ENCODE peak calls at places on chromosomes 11 and 22, in four cellular contexts. H is left ventricle myocardium inferior, C is HL-60, L is heart left ventricle. Z is an unnamed sample.

GRCh38 chr11:17991799-17992433 is 20.9 kb downstream of the SERGEF start:
- DNase-seq in H (no peak), C (peak), L (no peak), Z (peak)

GRCh38 chr11:16739326-16739875 is 954 bp downstream of the C11orf58 start:
- DNase-seq in H (no peak), C (no peak), L (no peak), Z (no peak)

GRCh38 chr11:78763664-78764063 is 189.0 kb upstream of the NARS2 start:
- DNase-seq in H (no peak), C (no peak), L (no peak), Z (no peak)

GRCh38 chr22:26615149-26615548 is 2.7 kb downstream of the CRYBB1 start:
- DNase-seq in H (no peak), C (no peak), L (no peak), Z (no peak)

GRCh38 chr22:50186789-50187523 is 1.2 kb downstream of the TRABD start:
- DNase-seq in H (no peak), C (peak), L (no peak), Z (no peak)

GRCh38 chr22:46175631-46176030 is 25.3 kb downstream of the PPARA start:
- DNase-seq in H (no peak), C (no peak), L (no peak), Z (peak)

GRCh38 chr11:3838504-3838903 is 2.3 kb downstream of the RHOG start:
- DNase-seq in H (no peak), C (peak), L (no peak), Z (no peak)

GRCh38 chr11:61061081-61061826 is 41.0 kb upstream of the CD5 start:
- DNase-seq in H (no peak), C (peak), L (no peak), Z (no peak)

GRCh38 chr22:28983788-28984441 is 77.7 kb downstream of the C22orf31 start:
- DNase-seq in H (no peak), C (peak), L (no peak), Z (no peak)

GRCh38 chr11:114989536-114989935 is 311.2 kb downstream of the NXPE2 start:
- DNase-seq in H (no peak), C (no peak), L (no peak), Z (no peak)

GRCh38 chr22:48370508-48371325 is 1457.0 kb downstream of the BRD1 start:
- DNase-seq in H (no peak), C (no peak), L (no peak), Z (no peak)

GRCh38 chr22:48371391-48371790 is 1456.3 kb downstream of the BRD1 start:
- DNase-seq in H (no peak), C (no peak), L (no peak), Z (no peak)

GRCh38 chr22:48369789-48370507 is 1457.7 kb downstream of the BRD1 start:
- DNase-seq in H (no peak), C (no peak), L (no peak), Z (no peak)

GRCh38 chr22:48367731-48368130 is 1459.9 kb downstream of the BRD1 start:
- DNase-seq in H (no peak), C (no peak), L (no peak), Z (no peak)

DNA sequence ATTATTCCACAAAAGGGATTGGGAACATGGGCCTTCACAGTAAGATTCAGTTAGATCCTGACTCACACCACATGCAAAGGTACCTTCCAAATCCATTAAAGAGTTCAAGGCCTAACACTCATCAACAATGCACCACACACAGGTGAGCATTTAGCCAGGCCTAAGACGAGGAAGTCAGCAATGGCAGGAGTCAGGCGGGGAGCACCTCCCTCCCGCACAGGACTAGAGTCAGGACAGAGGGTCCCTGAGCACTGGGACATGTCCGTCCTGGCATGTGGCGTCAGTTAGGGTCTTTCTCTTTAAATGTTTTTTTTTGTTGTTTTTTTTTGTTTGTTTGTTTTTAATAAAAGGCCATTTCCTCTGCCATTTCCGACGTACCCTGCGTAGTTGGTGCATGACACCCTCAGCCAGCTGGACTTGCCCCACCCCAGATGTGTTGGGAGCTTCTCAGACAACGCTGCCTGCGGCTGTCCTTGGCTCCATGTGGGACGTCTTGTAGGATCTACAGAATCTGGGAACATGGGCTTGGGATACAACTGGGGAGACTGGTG is 1458.6 kb downstream of the BRD1 start:
- DNase-seq in H (no peak), C (no peak), L (no peak), Z (no peak)
- H3K27ac ChIP-seq in H (no peak), C (no peak), L (no peak), Z (no peak)

DNA sequence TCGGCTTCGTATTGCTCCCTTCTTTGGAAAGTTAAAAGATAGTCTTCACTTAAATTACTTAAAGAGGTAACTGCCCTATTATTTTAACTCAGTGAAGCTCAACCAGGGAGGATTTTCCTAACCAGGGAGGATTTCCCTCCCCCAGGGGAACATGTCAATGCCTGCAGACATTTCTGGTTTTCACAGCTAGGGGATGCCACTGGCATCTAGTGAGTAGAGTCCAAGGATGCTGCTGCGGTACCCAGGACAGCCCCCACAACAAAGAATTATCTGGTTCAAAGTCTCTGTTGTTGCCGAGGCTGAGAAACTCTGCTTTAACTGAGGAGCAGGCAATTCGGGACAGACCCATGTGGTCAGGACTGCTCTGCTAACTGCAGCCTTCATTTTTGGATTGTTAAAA is 82.2 kb downstream of the DEPDC5 start:
- DNase-seq in H (no peak), C (no peak), L (no peak), Z (no peak)
- TF ChIP-seq CTCF in H (no peak), C (no peak), L (no peak), Z (no peak)

DNA sequence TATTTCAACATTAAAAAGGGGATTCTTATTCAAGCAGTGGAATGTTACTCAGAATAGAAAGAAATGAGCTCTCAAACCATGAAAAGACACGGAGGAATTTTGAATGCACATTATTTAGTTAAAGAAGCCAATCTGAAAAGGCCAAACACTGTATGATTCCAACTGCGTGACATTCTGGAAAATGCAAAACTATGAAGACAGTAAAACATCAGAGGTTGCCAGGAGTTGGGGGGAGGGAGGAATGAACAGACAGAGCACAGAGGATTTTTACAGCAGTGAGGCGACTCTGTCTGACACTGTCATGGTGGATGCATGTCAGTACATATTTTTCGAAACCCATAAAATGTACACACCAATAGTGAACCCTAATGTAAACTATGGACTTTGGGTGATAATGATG is 22.9 kb upstream of the THY1 start:
- DNase-seq in H (no peak), C (no peak), L (no peak), Z (no peak)
- H3K27ac ChIP-seq in H (no peak), C (no peak), L (no peak), Z (no peak)

DNA sequence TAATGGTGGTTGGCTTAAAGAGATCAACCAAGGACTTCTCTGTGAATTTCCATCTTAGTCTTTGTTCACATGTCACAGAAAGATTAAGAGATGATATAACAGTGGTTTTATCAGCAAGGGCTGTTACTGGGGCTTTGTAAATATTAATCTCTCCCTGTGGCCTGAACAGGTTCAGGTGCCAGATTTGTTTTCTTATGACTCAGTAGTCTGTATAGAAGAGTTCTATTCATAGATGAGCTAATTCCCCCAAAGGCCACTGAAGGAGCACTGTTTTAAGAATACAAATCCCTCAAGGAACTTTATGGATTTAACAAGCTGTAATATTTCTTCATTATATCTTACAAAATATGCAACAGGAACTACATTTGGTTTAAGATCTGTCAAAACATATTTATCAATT is 50.4 kb downstream of the TCP11L1 start:
- DNase-seq in H (no peak), C (no peak), L (no peak), Z (peak)
- TF ChIP-seq CTCF in H (no peak), C (no peak), L (no peak), Z (no peak)

GRCh38 chr11:1834132-1834610 is 619 bp upstream of the SYT8 start:
- DNase-seq in H (no peak), C (no peak), L (no peak), Z (no peak)
- H3K27ac ChIP-seq in H (no peak), C (no peak), L (no peak), Z (no peak)

GRCh38 chr22:19070397-19071169 is 51.6 kb downstream of the DGCR2 start:
- DNase-seq in H (no peak), C (no peak), L (no peak), Z (no peak)

GRCh38 chr22:19067696-19068348 is 54.4 kb downstream of the DGCR2 start:
- DNase-seq in H (no peak), C (no peak), L (no peak), Z (no peak)

GRCh38 chr22:19066531-19067271 is 55.5 kb downstream of the DGCR2 start:
- DNase-seq in H (no peak), C (no peak), L (no peak), Z (peak)

GRCh38 chr22:19068784-19069271 is 53.4 kb downstream of the DGCR2 start:
- DNase-seq in H (no peak), C (no peak), L (no peak), Z (no peak)

DNA sequence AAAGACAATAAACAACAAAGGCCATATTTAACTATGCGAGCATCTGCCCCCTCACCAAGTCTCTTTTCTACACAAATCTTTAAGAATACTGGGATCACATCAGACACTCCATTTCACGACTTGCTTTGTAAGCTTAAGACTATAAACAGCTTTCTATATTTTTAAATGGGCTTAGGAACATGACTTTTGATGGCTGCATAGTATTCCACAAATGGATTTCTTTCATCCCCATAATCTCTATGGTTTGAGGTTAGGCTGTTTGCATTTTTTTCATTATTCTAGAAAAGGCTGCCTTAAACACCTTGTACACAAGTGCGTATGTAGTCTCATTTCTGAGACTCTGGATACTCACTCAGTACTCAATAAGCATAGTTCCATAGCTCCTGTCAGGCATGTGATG is 52.8 kb downstream of the DGCR2 start:
- DNase-seq in H (no peak), C (no peak), L (no peak), Z (no peak)
- TF ChIP-seq CTCF in H (no peak), C (no peak), L (no peak), Z (no peak)

GRCh38 chr22:31277741-31278642 is 14.3 kb downstream of the PIK3IP1 start:
- DNase-seq in H (no peak), C (no peak), L (no peak), Z (no peak)

GRCh38 chr22:31276426-31277167 is 15.7 kb downstream of the PIK3IP1 start:
- DNase-seq in H (no peak), C (no peak), L (no peak), Z (no peak)

GRCh38 chr22:31275018-31275417 is 17.3 kb downstream of the PIK3IP1 start:
- DNase-seq in H (no peak), C (no peak), L (no peak), Z (no peak)

GRCh38 chr22:31274017-31274416 is 18.3 kb downstream of the PIK3IP1 start:
- DNase-seq in H (no peak), C (no peak), L (no peak), Z (no peak)

DNA sequence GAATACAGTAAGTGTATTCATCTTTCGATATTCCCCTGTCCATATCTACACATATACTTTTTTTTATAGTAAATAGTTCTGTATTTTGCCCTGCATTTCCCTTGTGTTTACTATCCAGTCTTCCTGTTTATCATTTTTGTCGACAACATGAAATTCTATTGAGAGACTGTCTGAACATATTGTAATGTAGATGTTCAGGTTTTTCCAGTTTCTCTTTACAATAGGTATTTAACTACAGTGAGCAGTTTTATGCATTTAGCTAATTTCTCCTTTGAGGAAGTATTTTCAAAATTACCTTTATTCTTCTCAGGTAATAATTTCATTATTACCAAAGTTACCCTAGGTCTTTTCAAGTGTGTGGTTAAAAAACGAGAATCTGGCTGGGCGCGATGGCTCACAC is 16.7 kb downstream of the PIK3IP1 start:
- DNase-seq in H (no peak), C (no peak), L (no peak), Z (no peak)
- H3K27ac ChIP-seq in H (no peak), C (no peak), L (no peak), Z (no peak)

GRCh38 chr11:100929377-100929776 is 200.2 kb downstream of the PGR start:
- DNase-seq in H (no peak), C (no peak), L (no peak), Z (no peak)

GRCh38 chr11:100930185-100930778 is 199.3 kb downstream of the PGR start:
- DNase-seq in H (no peak), C (no peak), L (no peak), Z (no peak)

GRCh38 chr11:100928426-100928825 is 201.2 kb downstream of the PGR start:
- DNase-seq in H (no peak), C (no peak), L (no peak), Z (no peak)

GRCh38 chr11:100936781-100937180 is 192.8 kb downstream of the PGR start:
- DNase-seq in H (no peak), C (no peak), L (no peak), Z (no peak)

DNA sequence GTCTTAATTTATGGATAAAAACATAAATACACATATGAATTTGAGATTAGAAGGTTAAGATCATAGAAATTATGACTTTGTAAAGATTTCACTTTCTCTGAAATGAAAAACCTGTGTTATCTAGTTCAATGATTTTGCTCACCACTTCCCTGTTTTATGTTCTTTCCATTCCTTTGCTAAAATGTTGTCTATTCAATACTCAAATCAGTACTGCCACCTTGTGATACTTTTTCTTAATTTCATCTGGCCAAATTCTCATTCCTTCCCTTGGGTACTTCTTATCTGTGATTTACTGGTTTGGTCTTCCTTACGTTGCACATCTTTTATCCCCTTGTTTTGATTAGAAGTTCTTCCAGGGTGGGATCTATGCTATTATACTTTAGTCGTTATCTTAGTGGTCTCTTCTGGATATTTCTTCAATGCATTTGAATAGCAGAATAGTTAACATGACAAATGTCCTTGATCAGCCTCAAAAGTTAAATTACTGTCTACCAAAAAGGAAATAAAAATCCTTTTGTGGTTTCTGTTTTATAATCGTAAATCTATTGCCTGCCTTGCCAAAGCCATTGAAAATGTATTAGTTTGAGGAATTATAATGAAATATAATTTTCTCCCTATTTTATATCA is 197.0 kb downstream of the PGR start:
- DNase-seq in H (no peak), C (no peak), L (no peak), Z (no peak)
- TF ChIP-seq CTCF in H (peak), C (peak), L (no peak), Z (peak)

GRCh38 chr22:38870312-38870741 is 1.7 kb downstream of the CBX6 start:
- DNase-seq in H (peak), C (peak), L (peak), Z (peak)
- H3K27ac ChIP-seq in H (peak), C (no peak), L (peak), Z (no peak)

Z was measured in AG04450.